ENCODE peak calls at places on chromosomes 7 and 10, in eight cellular contexts. U, O, K, S, Q, F, M and I are unnamed samples.

GRCh38 chr10:3071405-3072198 is 4.3 kb downstream of the PFKP start:
- DNase-seq in U (peak; percentile 94), O (no peak), K (peak; percentile 64), S (no peak), Q (no peak), F (no peak), M (peak; percentile 91), I (peak; percentile 98)

GRCh38 chr10:8444630-8445029 is 390.1 kb downstream of the GATA3 start:
- DNase-seq in U (peak; percentile 20), O (peak; percentile 75), K (no peak), S (no peak), Q (no peak), F (no peak), M (peak; percentile 1), I (no peak)

GRCh38 chr7:94706991-94707390 is 51.1 kb upstream of the SGCE start:
- DNase-seq in U (no peak), O (no peak), K (no peak), S (no peak), Q (no peak), F (no peak), M (no peak), I (no peak)

GRCh38 chr10:4532467-4532866 is 293.5 kb upstream of the AKR1E2 start:
- DNase-seq in U (peak; percentile 64), O (no peak), K (no peak), S (no peak), Q (no peak), F (no peak), M (no peak), I (peak; percentile 79)

GRCh38 chr7:110568932-110569331 is 522.0 kb upstream of the LRRN3 start:
- DNase-seq in U (no peak), O (no peak), K (no peak), S (no peak), Q (no peak), F (no peak), M (no peak), I (no peak)

GRCh38 chr7:159154243-159154642 is 9.6 kb upstream of the VIPR2 start:
- DNase-seq in U (no peak), O (peak; percentile 58), K (no peak), S (no peak), Q (no peak), F (no peak), M (no peak), I (no peak)

GRCh38 chr10:13589316-13589715 is 2.6 kb downstream of the PRPF18 start:
- DNase-seq in U (no peak), O (no peak), K (no peak), S (no peak), Q (no peak), F (no peak), M (no peak), I (no peak)

GRCh38 chr10:11693376-11693775 is 48.8 kb upstream of the ECHDC3 start:
- DNase-seq in U (no peak), O (no peak), K (no peak), S (no peak), Q (no peak), F (no peak), M (no peak), I (no peak)

GRCh38 chr7:158612546-158612945 is 24.9 kb upstream of the PTPRN2 start:
- DNase-seq in U (no peak), O (no peak), K (no peak), S (no peak), Q (no peak), F (no peak), M (no peak), I (no peak)

GRCh38 chr7:23863209-23863798 is 153.3 kb downstream of the STK31 start:
- DNase-seq in U (peak; percentile 33), O (peak; percentile 53), K (no peak), S (peak; percentile 17), Q (peak; percentile 26), F (peak; percentile 6), M (peak; percentile 52), I (no peak)

GRCh38 chr7:133678137-133678814 is 425.4 kb downstream of the EXOC4 start:
- DNase-seq in U (no peak), O (no peak), K (no peak), S (no peak), Q (no peak), F (no peak), M (no peak), I (no peak)

GRCh38 chr7:47726047-47726726 is 144.3 kb upstream of the TNS3 start:
- DNase-seq in U (no peak), O (peak; percentile 69), K (no peak), S (no peak), Q (no peak), F (no peak), M (no peak), I (no peak)

GRCh38 chr7:31146026-31146425 is 93.9 kb downstream of the ADCYAP1R1 start:
- DNase-seq in U (no peak), O (no peak), K (no peak), S (no peak), Q (no peak), F (no peak), M (no peak), I (no peak)

GRCh38 chr10:110794808-110795207 is 76.9 kb upstream of the PDCD4 start:
- DNase-seq in U (peak; percentile 6), O (no peak), K (no peak), S (no peak), Q (no peak), F (peak; percentile 72), M (no peak), I (no peak)

DNA sequence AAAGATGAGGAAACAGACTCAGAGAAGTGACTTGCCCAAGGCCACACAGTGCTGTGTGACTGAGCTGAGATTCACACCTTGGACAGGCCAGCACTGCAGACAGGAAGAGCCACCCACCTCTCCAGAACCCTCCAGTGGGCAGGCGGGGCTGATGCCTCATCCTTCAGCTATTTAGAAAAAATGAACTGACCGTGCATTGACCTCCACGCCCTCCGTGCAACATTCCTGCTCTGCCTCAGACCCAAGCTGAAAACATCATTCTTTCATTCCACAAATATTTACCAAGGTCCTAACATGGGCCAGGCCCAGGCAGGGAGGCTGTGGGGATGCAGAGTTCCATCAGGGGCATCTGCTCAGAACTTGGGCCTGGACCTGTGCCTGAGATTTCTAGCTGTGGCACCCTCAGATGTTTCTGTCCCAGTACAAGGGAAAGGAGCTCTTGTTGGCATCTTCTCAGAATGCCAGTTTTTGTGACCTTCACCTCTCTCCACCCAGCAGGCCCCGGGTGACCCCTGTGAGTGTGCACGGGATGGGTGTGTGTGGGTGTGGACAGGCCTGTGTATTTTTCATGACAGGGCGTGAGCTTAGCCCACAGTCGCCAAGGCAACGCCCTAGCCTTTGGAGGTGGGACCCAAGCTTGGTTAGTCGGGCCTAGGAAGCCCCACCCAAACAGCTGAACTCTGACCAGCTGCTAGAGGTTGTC is 6.5 kb downstream of the VSIR start:
- DNase-seq in U (peak; percentile 98), O (no peak), K (peak; percentile 95), S (no peak), Q (peak; percentile 73), F (no peak), M (peak; percentile 86), I (peak; percentile 98)
- H3K4me1 ChIP-seq in U (peaks cover 47% of the 10 kb centered on the region), O (peaks cover 15% of the 10 kb centered on the region), K (peaks cover 91% of the 10 kb centered on the region), S (peaks cover 19% of the 10 kb centered on the region), Q (peaks cover 31% of the 10 kb centered on the region), F (peaks cover 2% of the 10 kb centered on the region), M (peaks cover 25% of the 10 kb centered on the region), I (peaks cover 79% of the 10 kb centered on the region)

GRCh38 chr7:152078025-152078424 is 52.6 kb downstream of the GALNT11 start:
- DNase-seq in U (no peak), O (no peak), K (no peak), S (no peak), Q (no peak), F (no peak), M (no peak), I (no peak)
- H2AFZ ChIP-seq in U (no peak overlapping the region), O (no peak overlapping the region), K (no peak overlapping the region), S (no peak overlapping the region), Q (no peak overlapping the region), F (no peak overlapping the region), M (no peak overlapping the region), I (no peak overlapping the region)

GRCh38 chr10:132265878-132266496 is 41.8 kb downstream of the STK32C start:
- DNase-seq in U (peak; percentile 47), O (no peak), K (no peak), S (no peak), Q (no peak), F (no peak), M (no peak), I (peak; percentile 79)
- H3K4me3 ChIP-seq in U (no peak overlapping the region), O (no peak overlapping the region), K (no peak overlapping the region), S (no peak overlapping the region), Q (no peak overlapping the region), F (no peak overlapping the region), M (no peak overlapping the region), I (no peak overlapping the region)

GRCh38 chr7:157360483-157361025 is 23.8 kb downstream of the DNAJB6 start:
- DNase-seq in U (no peak), O (no peak), K (no peak), S (no peak), Q (no peak), F (no peak), M (no peak), I (no peak)

GRCh38 chr7:157359581-157359980 is 22.8 kb downstream of the DNAJB6 start:
- DNase-seq in U (no peak), O (no peak), K (no peak), S (no peak), Q (peak; percentile 18), F (no peak), M (no peak), I (no peak)

GRCh38 chr7:157358041-157358752 is 21.4 kb downstream of the DNAJB6 start:
- DNase-seq in U (no peak), O (no peak), K (no peak), S (no peak), Q (peak; percentile 54), F (no peak), M (no peak), I (no peak)

GRCh38 chr7:157357129-157358040 is 20.6 kb downstream of the DNAJB6 start:
- DNase-seq in U (no peak), O (no peak), K (no peak), S (no peak), Q (no peak), F (no peak), M (no peak), I (no peak)

DNA sequence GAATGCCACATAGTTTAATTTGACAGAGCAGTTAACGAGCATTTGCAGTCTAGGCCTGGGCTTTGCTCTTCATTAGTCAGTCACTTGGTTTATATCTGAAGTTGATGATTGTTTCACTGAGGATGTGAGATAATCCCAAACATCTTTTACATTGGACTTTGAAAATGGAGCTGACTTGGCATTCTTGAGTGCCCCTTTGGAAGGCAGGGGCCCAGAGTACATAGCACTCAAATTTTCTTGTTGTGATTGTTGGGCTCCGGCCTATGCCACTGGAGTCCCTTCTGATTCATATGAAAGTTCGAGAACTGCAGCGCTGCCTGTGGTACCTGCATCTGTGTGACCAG is 21.9 kb downstream of the DNAJB6 start:
- DNase-seq in U (no peak), O (no peak), K (no peak), S (no peak), Q (peak; percentile 10), F (no peak), M (no peak), I (no peak)
- H3K4me1 ChIP-seq in U (peaks cover 14% of the 10 kb centered on the region), O (peaks cover 30% of the 10 kb centered on the region), K (peaks cover 28% of the 10 kb centered on the region), S (no peaks in the 10 kb centered on the region), Q (peaks cover 6% of the 10 kb centered on the region), F (peaks cover 10% of the 10 kb centered on the region), M (peaks cover 22% of the 10 kb centered on the region), I (peaks cover 12% of the 10 kb centered on the region)

DNA sequence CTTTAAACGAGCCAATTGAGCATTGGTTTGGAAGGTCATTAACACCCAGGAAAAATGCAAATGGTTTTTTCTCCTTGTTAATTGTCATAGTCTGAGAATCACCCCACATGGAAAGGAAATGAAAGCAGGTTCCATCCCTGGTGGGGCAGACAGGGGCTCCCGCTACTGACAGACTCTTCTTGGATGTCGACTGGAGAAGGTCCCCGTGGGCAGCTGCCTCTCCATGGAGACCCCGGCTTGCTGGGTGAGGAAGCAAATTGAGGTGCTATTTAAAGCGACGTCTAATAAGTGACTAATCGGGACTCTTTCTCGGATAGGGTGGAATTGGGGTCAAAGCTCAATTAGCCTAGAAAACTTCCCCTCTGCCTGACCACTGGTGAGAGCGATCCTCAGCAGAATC is 32.0 kb upstream of the EN2 start:
- DNase-seq in U (no peak), O (no peak), K (no peak), S (no peak), Q (no peak), F (no peak), M (no peak), I (no peak)
- H2AFZ ChIP-seq in U (no peak overlapping the region), O (no peak overlapping the region), K (no peak overlapping the region), S (no peak overlapping the region), Q (no peak overlapping the region), F (no peak overlapping the region), M (no peak overlapping the region), I (no peak overlapping the region)